ENCODE peak calls at places on chromosomes 6 and 20, in five cellular contexts. One of them, this sample, is unnamed.

GRCh38 chr6:8578006-8578405 is 142.7 kb upstream of the SLC35B3 start:
- DNase-seq in Right ventricle myocardium superior: no peak
- DNase-seq in left lung: no peak
- DNase-seq in AG10803: no peak
- DNase-seq in anterior cingulate cortex: no peak
- DNase-seq in this sample: no peak

GRCh38 chr20:23078994-23079364 is 7.1 kb downstream of the CD93 start:
- DNase-seq in Right ventricle myocardium superior: no peak
- DNase-seq in left lung: no peak
- DNase-seq in AG10803: no peak
- DNase-seq in anterior cingulate cortex: no peak
- DNase-seq in this sample: no peak

GRCh38 chr20:54502179-54502578 is 26.8 kb downstream of the DOK5 start:
- DNase-seq in Right ventricle myocardium superior: no peak
- DNase-seq in left lung: no peak
- DNase-seq in AG10803: no peak
- DNase-seq in anterior cingulate cortex: no peak
- DNase-seq in this sample: no peak

GRCh38 chr6:148943451-148943850 is 196.6 kb downstream of the UST start:
- DNase-seq in Right ventricle myocardium superior: no peak
- DNase-seq in left lung: no peak
- DNase-seq in AG10803: peak
- DNase-seq in anterior cingulate cortex: no peak
- DNase-seq in this sample: no peak

GRCh38 chr6:134908906-134909516 is 40.9 kb downstream of the ALDH8A1 start:
- DNase-seq in Right ventricle myocardium superior: peak
- DNase-seq in left lung: no peak
- DNase-seq in AG10803: peak
- DNase-seq in anterior cingulate cortex: peak
- DNase-seq in this sample: no peak

GRCh38 chr20:16314722-16315121 is 258.5 kb downstream of the KIF16B start:
- DNase-seq in Right ventricle myocardium superior: no peak
- DNase-seq in left lung: no peak
- DNase-seq in AG10803: no peak
- DNase-seq in anterior cingulate cortex: no peak
- DNase-seq in this sample: no peak

GRCh38 chr20:37911838-37912273 is 8.9 kb downstream of the VSTM2L start:
- DNase-seq in Right ventricle myocardium superior: peak
- DNase-seq in left lung: no peak
- DNase-seq in AG10803: peak
- DNase-seq in anterior cingulate cortex: peak
- DNase-seq in this sample: no peak

GRCh38 chr6:43714311-43715055 is 26.9 kb upstream of the MRPS18A start:
- DNase-seq in Right ventricle myocardium superior: no peak
- DNase-seq in left lung: no peak
- DNase-seq in AG10803: peak
- DNase-seq in anterior cingulate cortex: no peak
- DNase-seq in this sample: no peak

GRCh38 chr6:126123226-126123625 is 136.9 kb downstream of the TRMT11 start:
- DNase-seq in Right ventricle myocardium superior: peak
- DNase-seq in left lung: no peak
- DNase-seq in AG10803: no peak
- DNase-seq in anterior cingulate cortex: no peak
- DNase-seq in this sample: no peak

GRCh38 chr6:127352519-127352918 is 9.1 kb upstream of the ECHDC1 start:
- DNase-seq in Right ventricle myocardium superior: no peak
- DNase-seq in left lung: no peak
- DNase-seq in AG10803: no peak
- DNase-seq in anterior cingulate cortex: no peak
- DNase-seq in this sample: no peak

GRCh38 chr6:25344827-25345226 is 65.7 kb downstream of the CARMIL1 start:
- DNase-seq in Right ventricle myocardium superior: no peak
- DNase-seq in left lung: no peak
- DNase-seq in AG10803: no peak
- DNase-seq in anterior cingulate cortex: no peak
- DNase-seq in this sample: no peak

GRCh38 chr20:4102381-4102780 is 87.0 kb upstream of the RNF24 start:
- DNase-seq in Right ventricle myocardium superior: no peak
- DNase-seq in left lung: no peak
- DNase-seq in AG10803: no peak
- DNase-seq in anterior cingulate cortex: no peak
- DNase-seq in this sample: no peak

GRCh38 chr6:89564752-89565427 is 73.7 kb downstream of the LYRM2 start:
- DNase-seq in Right ventricle myocardium superior: no peak
- DNase-seq in left lung: no peak
- DNase-seq in AG10803: no peak
- DNase-seq in anterior cingulate cortex: no peak
- DNase-seq in this sample: no peak

GRCh38 chr6:137001287-137001976 is 43.3 kb downstream of the IL20RA start:
- DNase-seq in Right ventricle myocardium superior: no peak
- DNase-seq in left lung: no peak
- DNase-seq in AG10803: no peak
- DNase-seq in anterior cingulate cortex: no peak
- DNase-seq in this sample: no peak

GRCh38 chr20:37615507-37616425 is 78.1 kb upstream of the CTNNBL1 start:
- DNase-seq in Right ventricle myocardium superior: no peak
- DNase-seq in left lung: no peak
- DNase-seq in AG10803: peak
- DNase-seq in anterior cingulate cortex: no peak
- DNase-seq in this sample: no peak

GRCh38 chr6:29294499-29294914 is 7.0 kb upstream of the OR14J1 start:
- DNase-seq in Right ventricle myocardium superior: no peak
- DNase-seq in left lung: no peak
- DNase-seq in AG10803: no peak
- DNase-seq in anterior cingulate cortex: no peak
- DNase-seq in this sample: no peak

GRCh38 chr6:73455865-73456629 is 4.0 kb upstream of the CGAS start:
- DNase-seq in Right ventricle myocardium superior: no peak
- DNase-seq in left lung: no peak
- DNase-seq in AG10803: no peak
- DNase-seq in anterior cingulate cortex: no peak
- DNase-seq in this sample: no peak

GRCh38 chr6:3288711-3289663 is 30.2 kb downstream of the PSMG4 start:
- DNase-seq in Right ventricle myocardium superior: peak
- DNase-seq in left lung: no peak
- DNase-seq in AG10803: no peak
- DNase-seq in anterior cingulate cortex: no peak
- DNase-seq in this sample: no peak

GRCh38 chr6:168231393-168231957 is 88.1 kb downstream of the DACT2 start:
- DNase-seq in Right ventricle myocardium superior: no peak
- DNase-seq in left lung: no peak
- DNase-seq in AG10803: no peak
- DNase-seq in anterior cingulate cortex: no peak
- DNase-seq in this sample: no peak

GRCh38 chr6:40713002-40713719 is 126.0 kb upstream of the LRFN2 start:
- DNase-seq in Right ventricle myocardium superior: no peak
- DNase-seq in left lung: no peak
- DNase-seq in AG10803: peak
- DNase-seq in anterior cingulate cortex: no peak
- DNase-seq in this sample: no peak